ENCODE peak calls at places on chromosomes 2 and 18, in ten cellular contexts. G is iris pigment epithelial cell, I is HAP-1, Q is frontal cortex, V is nephron progenitor cell, R is left cardiac atrium, E is NCI-H524 treated with DMSO at 0.1 percent for 48 hours, O is HS-27A, J is IMR-90, S is lung microvascular endothelial cell. W is an unnamed sample.

GRCh38 chr2:239432174-239432573 is 31.4 kb upstream of the HDAC4 start:
- DNase-seq in G (no peak), I (no peak), Q (no peak), V (no peak), R (no peak), E (no peak), O (no peak), J (no peak), S (no peak), W (no peak)

GRCh38 chr2:168030862-168031624 is 216.4 kb downstream of the STK39 start:
- DNase-seq in G (peak; percentile 91), I (no peak), Q (no peak), V (no peak), R (no peak), E (no peak), O (no peak), J (peak; percentile 95), S (peak; percentile 2), W (no peak)

GRCh38 chr2:206353685-206354084 is 79.2 kb downstream of the ZDBF2 start:
- DNase-seq in G (peak; percentile 5), I (no peak), Q (no peak), V (no peak), R (no peak), E (no peak), O (no peak), J (no peak), S (no peak), W (no peak)

GRCh38 chr2:27065128-27065527 is 6.3 kb downstream of the OST4 start:
- DNase-seq in G (no peak), I (no peak), Q (no peak), V (no peak), R (peak; percentile 7), E (peak; percentile 83), O (no peak), J (no peak), S (no peak), W (no peak)

GRCh38 chr18:59145055-59145454 is 5.4 kb downstream of the SEC11C start:
- DNase-seq in G (no peak), I (no peak), Q (no peak), V (no peak), R (no peak), E (no peak), O (no peak), J (no peak), S (no peak), W (no peak)

GRCh38 chr2:16713011-16713423 is 47.4 kb upstream of the CYRIA start:
- DNase-seq in G (no peak), I (peak; percentile 70), Q (no peak), V (no peak), R (no peak), E (no peak), O (no peak), J (no peak), S (no peak), W (no peak)

GRCh38 chr18:56139372-56139771 is 499.0 kb downstream of the TXNL1 start:
- DNase-seq in G (no peak), I (no peak), Q (no peak), V (no peak), R (no peak), E (no peak), O (no peak), J (no peak), S (no peak), W (no peak)

GRCh38 chr18:48955528-48956261 is 4.9 kb upstream of the SMAD7 start:
- DNase-seq in G (peak; percentile 84), I (no peak), Q (no peak), V (no peak), R (peak; percentile 64), E (no peak), O (no peak), J (peak; percentile 85), S (peak; percentile 85), W (no peak)

GRCh38 chr18:73520229-73520628 is 627.4 kb downstream of the FBXO15 start:
- DNase-seq in G (no peak), I (no peak), Q (no peak), V (peak; percentile 18), R (no peak), E (no peak), O (no peak), J (peak; percentile 19), S (no peak), W (no peak)

GRCh38 chr18:50133526-50133925 is 61.4 kb downstream of the MYO5B start:
- DNase-seq in G (no peak), I (no peak), Q (no peak), V (no peak), R (no peak), E (no peak), O (no peak), J (no peak), S (no peak), W (no peak)

GRCh38 chr2:95728878-95729511 is 137.2 kb downstream of the TRIM43 start:
- DNase-seq in G (peak; percentile 85), I (peak; percentile 59), Q (peak; percentile 36), V (peak; percentile 52), R (peak; percentile 61), E (peak; percentile 42), O (peak; percentile 61), J (peak; percentile 89), S (peak; percentile 80), W (no peak)

GRCh38 chr18:79483971-79484491 is 88.3 kb downstream of the NFATC1 start:
- DNase-seq in G (no peak), I (no peak), Q (no peak), V (no peak), R (peak; percentile 13), E (no peak), O (no peak), J (no peak), S (no peak), W (peak; percentile 48)

GRCh38 chr2:216849987-216850386 is 9.9 kb downstream of the TNP1 start:
- DNase-seq in G (no peak), I (no peak), Q (peak; percentile 29), V (no peak), R (peak; percentile 73), E (no peak), O (no peak), J (no peak), S (peak; percentile 27), W (no peak)

W was measured in upper lobe of right lung.